ENCODE peak calls at places on chromosomes 1 and 21, in nine cellular contexts. C, M, P, D, W, N, G, V and J are unnamed samples.

GRCh38 chr1:77081834-77082233 is 137.4 kb downstream of the PIGK start:
- DNase-seq in W (no peak), M (no peak), N (no peak), C (no peak), P (no peak), G (no peak), D (no peak), V (no peak), J (no peak)

GRCh38 chr1:157167437-157167836 is 29.2 kb upstream of the ETV3 start:
- DNase-seq in P (no peak), M (no peak), G (no peak), D (no peak), N (no peak), V (no peak), C (no peak), W (no peak), J (no peak)

GRCh38 chr1:52633291-52633754 is 355 bp downstream of the SHISAL2A start:
- DNase-seq in D (peak; percentile 57), P (no peak), W (no peak), M (no peak), C (peak; percentile 53), N (no peak), V (no peak), G (peak; percentile 18), J (no peak)

GRCh38 chr1:247209306-247209900 is 37.6 kb upstream of the ZNF124 start:
- DNase-seq in M (no peak), P (no peak), W (no peak), D (no peak), N (no peak), V (peak; percentile 4), G (peak; percentile 34), C (no peak), J (peak; percentile 3)

GRCh38 chr1:40592107-40592773 is 60.8 kb downstream of the ZNF684 start:
- DNase-seq in C (peak; percentile 35), G (peak; percentile 29), D (no peak), M (peak; percentile 52), P (peak; percentile 70), V (peak; percentile 37), W (no peak), N (peak; percentile 40), J (peak; percentile 50)

GRCh38 chr1:241557551-241558193 is 25.5 kb downstream of the KMO start:
- DNase-seq in G (no peak), C (no peak), P (no peak), V (no peak), W (no peak), N (no peak), M (no peak), D (no peak), J (no peak)

GRCh38 chr1:226541631-226542622 is 6.6 kb upstream of the STUM start:
- DNase-seq in N (no peak), G (no peak), D (no peak), P (no peak), V (peak; percentile 33), C (no peak), W (peak; percentile 51), M (peak; percentile 15), J (peak; percentile 36)

GRCh38 chr1:37797750-37798345 is 4.2 kb downstream of the MANEAL start:
- DNase-seq in C (no peak), V (peak; percentile 19), M (peak; percentile 52), D (no peak), G (peak; percentile 44), P (no peak), N (peak; percentile 64), W (no peak), J (peak; percentile 44)

GRCh38 chr1:145714524-145715111 is 4.7 kb upstream of the CD160 start:
- DNase-seq in N (no peak), W (peak; percentile 45), M (no peak), D (no peak), G (no peak), V (no peak), P (no peak), C (peak; percentile 51), J (no peak)

GRCh38 chr1:201143726-201144635 is 10.3 kb downstream of the TMEM9 start:
- DNase-seq in D (no peak), W (no peak), C (no peak), N (no peak), G (no peak), M (no peak), V (no peak), P (no peak), J (no peak)

GRCh38 chr1:205273551-205273982 is 45.8 kb downstream of the TMCC2 start:
- DNase-seq in C (peak; percentile 88), D (peak; percentile 86), P (peak; percentile 89), V (peak; percentile 81), N (peak; percentile 70), G (peak; percentile 75), M (peak; percentile 70), W (peak; percentile 79), J (peak; percentile 82)

GRCh38 chr1:154716012-154716411 is 108.0 kb upstream of the ADAR start:
- DNase-seq in C (no peak), P (no peak), G (peak; percentile 16), N (no peak), W (no peak), D (no peak), V (no peak), M (peak; percentile 28), J (no peak)

GRCh38 chr1:241990040-241990439 is 8.9 kb downstream of the MAP1LC3C start:
- DNase-seq in V (peak; percentile 86), D (no peak), C (peak; percentile 6), P (no peak), M (peak; percentile 99), N (peak; percentile 92), W (peak; percentile 59), G (peak; percentile 98), J (peak; percentile 76)

GRCh38 chr1:246583448-246584185 is 17.4 kb downstream of the CNST start:
- DNase-seq in M (peak; percentile 77), W (peak; percentile 28), C (peak; percentile 23), V (peak; percentile 86), P (peak; percentile 83), D (no peak), N (no peak), G (peak; percentile 22), J (peak; percentile 79)

GRCh38 chr1:113199718-113200455 is 126.9 kb downstream of the LRIG2 start:
- DNase-seq in P (no peak), G (no peak), C (peak; percentile 32), M (no peak), V (no peak), D (no peak), N (no peak), W (no peak), J (no peak)

GRCh38 chr21:41197582-41197981 is 29.6 kb downstream of the BACE2 start:
- DNase-seq in C (no peak), V (no peak), G (no peak), W (no peak), N (no peak), M (no peak), P (no peak), D (no peak), J (no peak)

GRCh38 chr1:235657269-235657668 is 7.7 kb upstream of the GNG4 start:
- DNase-seq in C (no peak), N (no peak), G (no peak), P (peak; percentile 51), D (no peak), M (no peak), W (no peak), V (no peak), J (no peak)

GRCh38 chr21:31220567-31220966 is 123.5 kb downstream of the TIAM1 start:
- DNase-seq in C (no peak), M (peak; percentile 87), N (peak; percentile 33), G (no peak), V (peak; percentile 39), W (no peak), D (no peak), P (no peak), J (peak; percentile 35)

GRCh38 chr1:33971913-33972312 is 108.0 kb downstream of the HMGB4 start:
- DNase-seq in N (no peak), M (no peak), D (no peak), V (no peak), W (no peak), P (no peak), C (no peak), G (no peak), J (no peak)

GRCh38 chr1:209614151-209614420 is 30.6 kb downstream of the CAMK1G start:
- DNase-seq in G (no peak), W (no peak), N (no peak), P (no peak), M (no peak), V (no peak), C (no peak), D (no peak), J (no peak)

GRCh38 chr1:173190101-173190895 is 16.8 kb downstream of the TNFSF4 start:
- DNase-seq in M (peak; percentile 69), D (peak; percentile 9), P (peak; percentile 81), C (no peak), V (peak; percentile 89), G (peak; percentile 82), N (peak; percentile 65), W (peak; percentile 84), J (peak; percentile 90)

GRCh38 chr1:241499910-241500309 is 19.6 kb downstream of the FH start:
- DNase-seq in M (peak; percentile 75), N (peak; percentile 40), G (peak; percentile 56), W (no peak), V (peak; percentile 60), C (no peak), D (no peak), P (peak; percentile 52), J (peak; percentile 71)

GRCh38 chr21:37462087-37462861 is 95.7 kb downstream of the DYRK1A start:
- DNase-seq in V (no peak), G (no peak), M (no peak), P (no peak), D (no peak), C (no peak), W (no peak), N (no peak), J (no peak)

GRCh38 chr1:183645453-183646024 is 7.6 kb downstream of the APOBEC4 start:
- DNase-seq in C (no peak), D (no peak), W (no peak), V (no peak), N (no peak), M (no peak), P (no peak), G (no peak), J (no peak)

GRCh38 chr1:75841421-75841820 is 44.7 kb downstream of the MSH4 start:
- DNase-seq in P (no peak), V (no peak), C (no peak), D (no peak), W (no peak), M (no peak), G (no peak), N (no peak), J (no peak)

GRCh38 chr1:201845331-201846083 is 16.6 kb downstream of the IPO9 start:
- DNase-seq in W (no peak), D (no peak), G (peak; percentile 58), M (peak; percentile 68), P (no peak), N (peak; percentile 73), C (no peak), V (no peak), J (no peak)